ENCODE peak calls at places on chromosomes 12 and 14, in seven cellular contexts. U is GM23338, S is endothelial cell of umbilical vein, H is breast epithelium, N is sigmoid colon, Y is esophagus muscularis mucosa, E is transverse colon. M is an unnamed sample.

GRCh38 chr12:57370696-57371095 is 60.1 kb downstream of the R3HDM2 start:
- DNase-seq in E (no peak), H (no peak), S (no peak), Y (no peak), N (no peak), U (no peak), M (no peak)

GRCh38 chr14:71437870-71438269 is 494.4 kb upstream of the RGS6 start:
- DNase-seq in Y (no peak), E (no peak), H (no peak), U (no peak), S (no peak), N (no peak), M (peak)

GRCh38 chr14:52789118-52789517 is 2.3 kb downstream of the GNPNAT1 start:
- DNase-seq in U (no peak), E (no peak), N (no peak), Y (no peak), H (no peak), S (no peak), M (no peak)

GRCh38 chr12:90589966-90590365 is 365.0 kb downstream of the CCER1 start:
- DNase-seq in H (no peak), S (no peak), N (no peak), E (no peak), Y (no peak), U (no peak), M (no peak)

GRCh38 chr12:95003921-95004272 is 400 bp upstream of the NDUFA12 start:
- DNase-seq in S (no peak), N (no peak), H (no peak), E (no peak), U (no peak), Y (no peak), M (no peak)

GRCh38 chr14:23071244-23071974 is 14.1 kb upstream of the CDH24 start:
- DNase-seq in S (peak), U (peak), H (peak), N (peak), Y (peak), E (peak), M (no peak)

GRCh38 chr12:57430117-57430930 is 519 bp downstream of the R3HDM2 start:
- DNase-seq in U (peak), E (no peak), Y (no peak), H (peak), S (peak), N (no peak), M (no peak)

GRCh38 chr14:52220924-52221802 is 46.3 kb upstream of the PTGDR start:
- DNase-seq in S (no peak), E (no peak), U (no peak), Y (no peak), H (no peak), N (no peak), M (no peak)

GRCh38 chr12:2536724-2537123 is 258.0 kb upstream of the FKBP4 start:
- DNase-seq in U (no peak), E (no peak), Y (no peak), H (no peak), S (no peak), N (no peak), M (no peak)

GRCh38 chr14:101761881-101762529 is 496 bp downstream of the PPP2R5C start:
- DNase-seq in N (peak), Y (peak), S (peak), H (peak), E (peak), U (peak), M (no peak)

GRCh38 chr12:50621435-50622304 is 116.9 kb downstream of the DIP2B start:
- DNase-seq in U (peak), S (no peak), H (no peak), Y (no peak), N (no peak), E (peak), M (no peak)

GRCh38 chr12:28415755-28416154 is 225.5 kb downstream of the CCDC91 start:
- DNase-seq in Y (no peak), H (no peak), N (no peak), U (peak), S (peak), E (no peak), M (no peak)

GRCh38 chr12:109594566-109595317 is 21.1 kb downstream of the MVK start:
- DNase-seq in H (no peak), Y (no peak), U (no peak), S (no peak), E (no peak), N (no peak), M (no peak)

GRCh38 chr14:29536886-29537511 is 390.6 kb downstream of the PRKD1 start:
- DNase-seq in E (no peak), Y (no peak), N (no peak), S (peak), U (no peak), H (no peak), M (no peak)

GRCh38 chr14:51539571-51540037 is 112.1 kb upstream of the FRMD6 start:
- DNase-seq in S (peak), Y (no peak), H (no peak), E (no peak), N (no peak), U (peak), M (no peak)

GRCh38 chr12:94807951-94808350 is 157.6 kb upstream of the TMCC3 start:
- DNase-seq in N (no peak), Y (no peak), E (no peak), U (no peak), H (no peak), S (no peak), M (no peak)

GRCh38 chr14:20690848-20691640 is 2.5 kb downstream of the ANG start:
- DNase-seq in S (peak), U (peak), E (peak), Y (no peak), N (no peak), H (peak), M (peak)

GRCh38 chr12:1391722-1392121 is 202.7 kb downstream of the FBXL14 start:
- DNase-seq in H (no peak), U (peak), E (no peak), S (no peak), Y (no peak), N (no peak), M (no peak)

GRCh38 chr14:88824314-88825077 is at the start of gene TTC8:
- DNase-seq in E (peak), N (peak), U (peak), S (peak), H (peak), Y (peak), M (peak)
- TF ChIP-seq POLR2AphosphoS5 in E (peak), N (peak), U (peak), S (peak), H (peak), Y (peak), M (peak)

DNA sequence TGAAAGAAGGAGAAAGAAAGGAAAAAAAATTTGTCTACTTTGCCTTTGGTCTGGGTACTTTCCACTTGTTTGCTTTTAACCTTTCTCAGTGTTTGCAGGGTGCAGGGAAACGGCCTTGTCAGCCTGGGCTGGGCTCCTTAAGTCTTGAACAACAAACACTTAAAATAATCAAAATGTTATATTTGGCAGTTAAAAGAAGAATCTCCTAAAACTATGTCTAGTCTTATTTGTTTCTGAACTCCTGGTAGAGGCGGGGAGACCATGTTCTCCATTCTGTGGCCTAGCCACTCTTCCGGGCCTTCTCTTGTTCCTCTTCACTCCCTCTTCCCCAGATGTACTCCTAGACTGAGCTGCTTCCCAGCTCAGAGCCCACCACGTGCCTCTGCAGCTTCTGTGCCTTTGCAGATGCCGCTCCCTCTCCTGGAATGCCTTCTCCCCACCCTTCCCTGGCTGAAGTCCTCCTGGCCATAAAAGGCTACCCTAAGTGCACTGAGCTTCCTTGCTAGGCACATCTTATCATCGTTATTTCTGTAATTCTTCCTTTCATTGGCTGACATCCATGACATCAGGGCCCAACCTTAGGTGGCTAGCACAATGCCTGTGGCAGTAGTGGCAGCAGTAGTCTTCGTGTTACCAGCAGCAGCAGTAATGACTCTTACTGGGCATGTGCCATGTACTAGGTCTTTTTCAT is 432.9 kb downstream of the ZFP36L1 start:
- DNase-seq in E (peak), U (no peak), N (peak), S (no peak), H (no peak), Y (no peak), M (no peak)
- H3K27ac ChIP-seq in E (peak), U (no peak), N (peak), S (no peak), H (peak), Y (peak), M (no peak)

DNA sequence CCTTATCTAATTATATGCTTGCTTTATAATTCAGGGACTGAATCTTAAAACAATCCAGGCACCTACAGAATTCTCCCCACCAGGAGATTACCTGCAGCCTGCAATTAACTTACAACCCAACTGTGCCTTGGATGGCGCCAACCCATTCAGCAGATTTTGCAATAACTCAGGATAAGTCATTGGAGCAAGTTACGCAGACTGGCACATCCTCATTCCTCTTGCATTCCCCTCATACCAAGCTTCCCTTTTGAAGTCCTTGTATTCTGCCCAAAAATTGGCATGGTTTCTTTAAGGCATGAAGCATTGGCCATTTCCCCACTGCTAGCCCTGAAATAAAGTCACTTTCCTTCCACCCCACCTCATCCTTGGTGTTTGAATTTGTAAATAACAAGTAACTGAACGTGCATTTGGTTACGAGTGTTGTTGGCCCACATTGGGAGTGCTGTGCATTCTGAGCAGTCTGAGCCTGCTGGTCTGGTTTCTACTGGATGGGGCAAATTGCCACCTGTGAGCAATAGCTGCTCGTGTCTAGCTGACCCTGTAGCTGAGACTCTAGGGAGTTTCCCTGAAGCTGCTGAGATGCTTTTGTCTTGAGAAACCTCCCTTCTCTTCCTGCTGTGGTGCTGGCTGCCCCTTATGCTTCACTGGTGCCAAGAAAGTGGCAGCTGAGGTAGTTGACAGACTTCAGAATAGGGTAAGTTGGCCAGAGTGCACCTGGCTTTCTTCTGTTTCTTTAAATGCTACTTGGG is 99.2 kb upstream of the SCAF11 start:
- DNase-seq in N (no peak), Y (no peak), U (no peak), S (no peak), E (no peak), H (no peak), M (no peak)
- TF ChIP-seq POLR2AphosphoS5 in N (no peak), Y (no peak), U (no peak), S (no peak), E (no peak), H (no peak), M (no peak)

DNA sequence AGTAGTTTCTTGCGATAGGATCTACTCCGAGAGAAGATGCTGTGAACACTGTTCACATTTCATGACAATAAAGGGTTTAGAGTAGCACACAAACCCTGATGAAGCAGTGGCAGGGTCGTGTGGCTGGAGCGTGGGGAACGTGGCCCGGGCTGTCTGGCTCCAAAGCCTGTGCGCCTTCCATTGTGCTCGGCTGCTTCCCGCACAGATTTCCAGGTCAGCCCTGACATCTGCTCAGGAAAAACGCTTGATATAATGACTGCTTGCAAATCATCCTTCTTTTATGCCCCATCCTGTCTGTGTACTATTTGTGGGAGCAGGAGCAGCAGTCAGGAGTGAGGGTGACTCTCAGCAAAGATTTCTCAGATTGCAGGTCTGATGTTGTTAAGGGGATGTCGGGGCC is 78.6 kb downstream of the EML1 start:
- DNase-seq in N (no peak), Y (no peak), E (no peak), H (no peak), S (peak), U (no peak), M (no peak)
- H3K27ac ChIP-seq in N (no peak), Y (no peak), E (no peak), H (no peak), S (no peak), U (peak), M (no peak)

GRCh38 chr12:49200882-49201594 is 12.2 kb upstream of the TUBA1A start:
- DNase-seq in Y (no peak), E (no peak), H (no peak), N (no peak), S (peak), U (peak), M (peak)
- TF ChIP-seq POLR2AphosphoS5 in Y (no peak), E (peak), H (no peak), N (peak), S (no peak), U (no peak), M (no peak)

M was measured in Panc1.